ENCODE peak calls at places on chromosome X, in eight cellular contexts. K is foreskin fibroblast, S is GM20000, P is heart left ventricle, H is epithelial cell of esophagus, X is mesothelial cell of epicardium, V is GM12864, M is glutamatergic neuron. O is an unnamed sample.
A peak's percentile ranks its signal among the peaks of the same experiment; 100 is the strongest.

GRCh38 chrX:35439042-35439639 is 359.0 kb upstream of the MAGEB16 start:
- DNase-seq in S (no peak), V (no peak), P (no peak), H (no peak), M (no peak), K (no peak), X (no peak), O (no peak)

GRCh38 chrX:145844886-145845285 is 27.3 kb downstream of the SLITRK2 start:
- DNase-seq in K (no peak), M (no peak), P (no peak), S (no peak), H (no peak), V (no peak), X (no peak), O (no peak)

GRCh38 chrX:75228854-75229253 is 45.0 kb upstream of the UPRT start:
- DNase-seq in P (no peak), V (peak; percentile 27), M (no peak), H (no peak), K (no peak), X (no peak), S (no peak), O (no peak)

GRCh38 chrX:12949927-12950656 is 24.8 kb upstream of the TMSB4X start:
- DNase-seq in M (no peak), P (peak; percentile 80), V (peak; percentile 90), K (peak; percentile 84), H (peak; percentile 81), X (no peak), S (peak; percentile 52), O (peak; percentile 77)

GRCh38 chrX:65581661-65582339 is 47.2 kb upstream of the LAS1L start:
- DNase-seq in K (peak; percentile 40), M (peak; percentile 47), H (peak; percentile 63), P (peak; percentile 50), V (peak; percentile 42), S (peak; percentile 52), X (no peak), O (peak; percentile 25)

GRCh38 chrX:150761176-150761818 is 68.1 kb downstream of the MTMR1 start:
- DNase-seq in K (no peak), H (no peak), P (no peak), V (no peak), M (no peak), X (no peak), S (no peak), O (no peak)

GRCh38 chrX:136708348-136708747 is 60.4 kb downstream of the CD40LG start:
- DNase-seq in V (no peak), K (no peak), M (no peak), S (no peak), P (no peak), H (peak; percentile 19), X (no peak), O (no peak)

GRCh38 chrX:38804481-38805293 is 3.4 kb downstream of the MID1IP1 start:
- DNase-seq in S (peak; percentile 16), X (no peak), V (no peak), P (peak; percentile 22), H (peak; percentile 53), M (peak; percentile 34), K (no peak), O (peak; percentile 65)

GRCh38 chrX:154091678-154092077 is 5.8 kb downstream of the MECP2 start:
- DNase-seq in H (no peak), V (no peak), K (no peak), P (no peak), S (no peak), M (no peak), X (no peak), O (no peak)

GRCh38 chrX:154734101-154734781 is 16.6 kb downstream of the GAB3 start:
- DNase-seq in H (peak; percentile 68), M (no peak), S (peak; percentile 18), P (peak; percentile 33), V (no peak), K (no peak), X (no peak), O (no peak)

GRCh38 chrX:46791927-46792825 is 33.3 kb upstream of the SLC9A7 start:
- DNase-seq in P (no peak), K (peak; percentile 86), S (peak; percentile 14), H (peak; percentile 89), X (no peak), V (peak; percentile 16), M (no peak), O (peak; percentile 55)

GRCh38 chrX:150566734-150567182 is 1.7 kb upstream of the MTM1 start:
- DNase-seq in X (no peak), P (no peak), K (no peak), H (no peak), V (no peak), S (no peak), M (no peak), O (no peak)

GRCh38 chrX:74613350-74614192 is 853 bp downstream of the RLIM start:
- DNase-seq in S (no peak), P (no peak), K (no peak), M (peak; percentile 27), H (peak; percentile 50), V (no peak), X (no peak), O (peak; percentile 13)

GRCh38 chrX:47991263-47992092 is 12.3 kb downstream of the ZNF182 start:
- DNase-seq in K (peak; percentile 30), X (no peak), V (no peak), H (peak; percentile 79), M (no peak), P (no peak), S (no peak), O (no peak)

GRCh38 chrX:68354869-68355628 is 78.2 kb downstream of the OPHN1 start:
- DNase-seq in H (peak; percentile 2), V (no peak), M (no peak), P (no peak), X (no peak), K (no peak), S (no peak), O (no peak)

GRCh38 chrX:18252644-18253359 is 32.1 kb upstream of the BEND2 start:
- DNase-seq in X (no peak), M (no peak), S (no peak), P (no peak), V (no peak), H (peak; percentile 1), K (peak; percentile 5), O (no peak)

GRCh38 chrX:148049441-148049840 is 68.3 kb downstream of the FMR1NB start:
- DNase-seq in P (no peak), K (no peak), X (no peak), M (no peak), V (peak; percentile 4), H (peak; percentile 34), S (peak; percentile 21), O (peak; percentile 9)

GRCh38 chrX:47177079-47177478 is 16.6 kb upstream of the UBA1 start:
- DNase-seq in K (no peak), P (no peak), X (no peak), V (no peak), M (no peak), S (no peak), H (no peak), O (no peak)

GRCh38 chrX:17738002-17738713 is 865 bp downstream of the SCML1 start:
- DNase-seq in S (no peak), M (peak; percentile 28), P (peak; percentile 35), K (peak; percentile 11), H (peak; percentile 42), X (no peak), V (no peak), O (peak; percentile 37)

GRCh38 chrX:106039920-106040319 is 1.4 kb upstream of the SERPINA7 start:
- DNase-seq in M (no peak), H (peak; percentile 29), K (no peak), S (no peak), P (no peak), X (no peak), V (no peak), O (no peak)

GRCh38 chrX:15254852-15255251 is 15.0 kb downstream of the ASB9 start:
- DNase-seq in P (no peak), V (no peak), S (no peak), K (no peak), M (no peak), H (no peak), X (no peak), O (no peak)

GRCh38 chrX:107827137-107827831 is 1.6 kb downstream of the MID2 start:
- DNase-seq in M (no peak), S (no peak), H (no peak), X (no peak), K (no peak), V (no peak), P (no peak), O (no peak)

GRCh38 chrX:140050906-140051305 is 85.6 kb upstream of the CXorf66 start:
- DNase-seq in S (no peak), P (no peak), V (no peak), X (no peak), M (no peak), H (peak; percentile 21), K (no peak), O (no peak)
- TF ChIP-seq CTCF in S (no peak), P (no peak), V (no peak), X (peak; percentile 40), M (peak; percentile 33), H (peak; percentile 41), K (peak; percentile 10), O (peak; percentile 40)

GRCh38 chrX:71440401-71440800 is 74.2 kb downstream of the TAF1 start:
- DNase-seq in X (no peak), S (no peak), K (no peak), M (no peak), H (no peak), P (no peak), V (no peak), O (no peak)
- TF ChIP-seq CTCF in X (no peak), S (no peak), K (no peak), M (no peak), H (no peak), P (no peak), V (no peak), O (no peak)

DNA sequence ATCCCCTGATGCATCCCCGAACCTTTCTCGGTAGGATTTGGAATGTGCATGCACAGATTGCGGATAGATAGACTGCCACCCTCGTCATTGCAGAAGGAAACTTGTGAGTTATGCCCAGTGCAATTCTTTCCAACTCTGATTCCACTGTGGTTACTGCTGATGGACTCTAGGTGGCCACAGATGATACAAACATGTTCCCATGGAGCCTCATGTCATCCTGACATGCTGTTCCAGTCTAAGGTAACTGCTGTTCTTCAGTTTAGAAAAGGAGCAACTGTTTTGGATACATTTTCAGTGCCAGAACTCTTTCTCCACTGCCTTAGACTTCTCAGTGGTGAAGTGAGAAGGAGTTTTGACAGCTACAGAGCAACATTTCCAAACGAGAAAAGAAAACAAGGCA is 9.0 kb upstream of the VCX3B start:
- DNase-seq in X (no peak), V (no peak), S (no peak), P (no peak), K (no peak), H (peak; percentile 6), M (no peak), O (no peak)
- TF ChIP-seq CTCF in X (no peak), V (no peak), S (no peak), P (no peak), K (no peak), H (peak; percentile 46), M (no peak), O (no peak)

DNA sequence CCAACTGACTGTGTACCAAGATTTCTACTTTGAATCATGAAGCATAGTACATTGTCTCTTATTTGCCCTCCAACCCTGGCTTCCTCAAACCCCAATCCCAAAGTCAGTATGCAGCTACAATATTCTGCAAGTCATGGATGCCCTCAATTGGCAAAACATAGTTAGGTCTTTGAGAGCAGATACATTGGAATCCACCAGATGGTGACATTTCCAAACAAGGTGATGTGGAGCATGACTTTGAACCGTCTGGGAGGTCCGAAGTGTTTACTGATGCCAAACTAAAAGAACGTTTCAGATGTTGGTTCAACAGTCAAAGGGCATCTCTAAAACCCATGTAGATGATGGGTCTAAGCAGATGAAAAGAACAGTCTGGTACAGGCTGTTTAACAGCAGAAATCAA is 43.7 kb upstream of the FRMD7 start:
- DNase-seq in K (no peak), M (no peak), P (no peak), X (no peak), V (no peak), S (no peak), H (no peak), O (no peak)
- TF ChIP-seq CTCF in K (no peak), M (no peak), P (peak; percentile 8), X (no peak), V (peak; percentile 6), S (no peak), H (no peak), O (no peak)